ENCODE peak calls at places on chromosomes 7 and 10, in five cellular contexts. One of them, this sample, is unnamed.

GRCh38 chr10:52542891-52543290 is 228.8 kb downstream of the DKK1 start:
- DNase-seq in aorta: no peak
- DNase-seq in effector memory CD8-positive, alpha-beta T cell: no peak
- DNase-seq in HS-5: no peak
- DNase-seq in T-helper 17 cell: no peak
- DNase-seq in this sample: no peak

GRCh38 chr10:4312046-4312835 is 513.8 kb upstream of the AKR1E2 start:
- DNase-seq in HS-5: no peak
- DNase-seq in effector memory CD8-positive, alpha-beta T cell: no peak
- DNase-seq in aorta: no peak
- DNase-seq in T-helper 17 cell: no peak
- DNase-seq in this sample: no peak

GRCh38 chr10:47264797-47265281 is 35.2 kb upstream of the GDF10 start:
- DNase-seq in T-helper 17 cell: no peak
- DNase-seq in aorta: no peak
- DNase-seq in effector memory CD8-positive, alpha-beta T cell: no peak
- DNase-seq in HS-5: no peak
- DNase-seq in this sample: no peak

GRCh38 chr7:125257617-125258016 is 328.0 kb upstream of the POT1 start:
- DNase-seq in effector memory CD8-positive, alpha-beta T cell: no peak
- DNase-seq in aorta: no peak
- DNase-seq in T-helper 17 cell: no peak
- DNase-seq in HS-5: no peak
- DNase-seq in this sample: no peak

GRCh38 chr10:48494073-48494472 is 110.8 kb downstream of the ARHGAP22 start:
- DNase-seq in aorta: no peak
- DNase-seq in effector memory CD8-positive, alpha-beta T cell: no peak
- DNase-seq in T-helper 17 cell: no peak
- DNase-seq in HS-5: no peak
- DNase-seq in this sample: peak

GRCh38 chr10:86285136-86285790 is 81.3 kb downstream of the GRID1 start:
- DNase-seq in HS-5: no peak
- DNase-seq in T-helper 17 cell: no peak
- DNase-seq in effector memory CD8-positive, alpha-beta T cell: no peak
- DNase-seq in aorta: no peak
- DNase-seq in this sample: peak

GRCh38 chr7:137992738-137993394 is 9.0 kb downstream of the CREB3L2 start:
- DNase-seq in T-helper 17 cell: no peak
- DNase-seq in effector memory CD8-positive, alpha-beta T cell: no peak
- DNase-seq in aorta: peak
- DNase-seq in HS-5: peak
- DNase-seq in this sample: no peak

GRCh38 chr10:106571216-106571954 is 593.1 kb downstream of the SORCS1 start:
- DNase-seq in T-helper 17 cell: no peak
- DNase-seq in effector memory CD8-positive, alpha-beta T cell: no peak
- DNase-seq in HS-5: no peak
- DNase-seq in aorta: no peak
- DNase-seq in this sample: no peak

GRCh38 chr10:546971-547590 is 142.4 kb downstream of the DIP2C start:
- DNase-seq in aorta: no peak
- DNase-seq in HS-5: no peak
- DNase-seq in effector memory CD8-positive, alpha-beta T cell: no peak
- DNase-seq in T-helper 17 cell: no peak
- DNase-seq in this sample: no peak

This sample was measured in natural killer cell.